ENCODE peak calls at places on chromosomes 3 and 15, in four cellular contexts. One of them, this sample, is unnamed.

GRCh38 chr3:128226794-128227399 is 73.6 kb downstream of the EEFSEC start:
- DNase-seq in WTC11: peak; percentile 78
- DNase-seq in K562: peak; percentile 78
- DNase-seq in HepG2: peak; percentile 31
- DNase-seq in this sample: peak; percentile 84

GRCh38 chr3:126004692-126005091 is 35.7 kb downstream of the ROPN1B start:
- DNase-seq in WTC11: no peak
- DNase-seq in K562: no peak
- DNase-seq in HepG2: no peak
- DNase-seq in this sample: no peak

GRCh38 chr3:106423321-106424225 is 554.8 kb upstream of the CBLB start:
- DNase-seq in WTC11: no peak
- DNase-seq in K562: no peak
- DNase-seq in HepG2: no peak
- DNase-seq in this sample: no peak

GRCh38 chr15:66483131-66483566 is 14.4 kb downstream of the SNAPC5 start:
- DNase-seq in WTC11: no peak
- DNase-seq in K562: no peak
- DNase-seq in HepG2: no peak
- DNase-seq in this sample: no peak

GRCh38 chr15:94412979-94413741 is 181.8 kb downstream of the MCTP2 start:
- DNase-seq in WTC11: no peak
- DNase-seq in K562: no peak
- DNase-seq in HepG2: peak; percentile 22
- DNase-seq in this sample: no peak

GRCh38 chr15:38868326-38869114 is 303.9 kb upstream of the RASGRP1 start:
- DNase-seq in WTC11: no peak
- DNase-seq in K562: no peak
- DNase-seq in HepG2: peak; percentile 11
- DNase-seq in this sample: no peak

GRCh38 chr3:18988619-18989229 is 159.6 kb upstream of the KCNH8 start:
- DNase-seq in WTC11: no peak
- DNase-seq in K562: no peak
- DNase-seq in HepG2: peak; percentile 12
- DNase-seq in this sample: peak; percentile 27

GRCh38 chr3:194043516-194043915 is 92.4 kb upstream of the HES1 start:
- DNase-seq in WTC11: no peak
- DNase-seq in K562: peak; percentile 44
- DNase-seq in HepG2: no peak
- DNase-seq in this sample: no peak

GRCh38 chr15:90037961-90038633 is 37.0 kb downstream of the ZNF710 start:
- DNase-seq in WTC11: no peak
- DNase-seq in K562: peak; percentile 51
- DNase-seq in HepG2: peak; percentile 52
- DNase-seq in this sample: no peak

DNA sequence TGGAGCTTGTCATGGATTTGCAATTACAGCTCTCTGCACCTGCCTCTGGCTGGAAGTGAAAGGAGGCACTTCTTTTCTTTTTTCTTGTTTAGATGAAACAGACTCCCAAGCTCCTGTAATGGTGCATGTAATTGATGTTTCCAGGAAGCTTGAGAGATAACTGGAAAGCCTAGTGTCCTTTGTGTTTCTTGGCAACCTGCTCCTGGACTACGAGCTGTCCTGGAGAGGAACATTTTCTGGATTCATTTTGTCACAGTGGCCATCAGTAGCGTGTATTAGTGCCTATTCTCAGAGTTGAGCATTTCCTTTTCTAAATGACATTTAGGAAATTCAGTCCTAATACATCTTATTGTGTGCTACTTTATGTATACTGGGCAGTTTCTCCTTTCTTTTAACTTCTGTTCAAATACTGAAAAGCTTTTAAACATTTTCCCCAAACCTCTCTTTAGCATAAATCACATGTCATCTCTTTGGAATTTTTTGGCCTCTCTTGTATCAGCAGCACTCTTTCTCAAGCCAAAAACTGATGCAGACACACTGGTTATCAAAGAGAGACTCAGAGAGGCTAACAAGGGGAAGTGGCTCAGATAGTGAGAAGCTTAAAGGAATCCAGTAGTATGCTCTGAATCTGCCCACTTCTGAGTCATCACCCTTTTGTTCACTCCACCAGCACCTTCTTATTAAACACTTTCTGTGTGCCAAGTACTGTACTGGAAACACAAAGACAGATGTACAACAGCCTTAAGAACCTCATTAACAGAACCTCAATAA is 62.6 kb upstream of the SLC2A2 start:
- DNase-seq in WTC11: no peak
- DNase-seq in K562: no peak
- DNase-seq in HepG2: peak; percentile 23
- DNase-seq in this sample: no peak
- TF ChIP-seq ELF4 in WTC11: no peak
- TF ChIP-seq ELF4 in K562: no peak
- TF ChIP-seq ELF4 in HepG2: no peak
- TF ChIP-seq ELF4 in this sample: no peak

DNA sequence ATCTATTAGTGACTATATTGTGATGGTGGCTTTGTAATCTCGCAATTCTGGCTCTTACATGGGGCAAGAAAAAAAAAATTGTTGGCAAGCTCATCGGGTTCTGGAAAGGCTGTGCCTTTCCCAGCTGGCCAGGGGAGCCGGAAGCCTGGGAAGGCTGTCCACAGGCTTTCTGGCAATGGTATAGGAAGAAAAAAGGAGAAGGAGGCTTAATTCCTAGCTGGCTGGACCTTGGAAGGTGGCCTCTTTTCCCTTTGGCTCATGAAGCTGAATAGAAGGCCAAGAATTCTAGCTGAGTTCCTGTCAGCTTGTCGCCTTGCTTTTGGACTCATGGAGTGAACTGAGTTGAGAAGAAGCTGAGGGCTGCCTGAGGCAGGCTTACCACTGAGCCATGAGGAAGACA is 243.4 kb upstream of the SEMA6D start:
- DNase-seq in WTC11: no peak
- DNase-seq in K562: no peak
- DNase-seq in HepG2: no peak
- DNase-seq in this sample: no peak
- TF ChIP-seq ELF4 in WTC11: no peak
- TF ChIP-seq ELF4 in K562: no peak
- TF ChIP-seq ELF4 in HepG2: no peak
- TF ChIP-seq ELF4 in this sample: no peak

GRCh38 chr3:73433079-73433478 is 191.7 kb downstream of the PDZRN3 start:
- DNase-seq in WTC11: no peak
- DNase-seq in K562: no peak
- DNase-seq in HepG2: no peak
- DNase-seq in this sample: no peak
- TF ChIP-seq ELF4 in WTC11: no peak
- TF ChIP-seq ELF4 in K562: no peak
- TF ChIP-seq ELF4 in HepG2: no peak
- TF ChIP-seq ELF4 in this sample: no peak

GRCh38 chr15:98649996-98650870 is 1.9 kb downstream of the IGF1R start:
- DNase-seq in WTC11: no peak
- DNase-seq in K562: no peak
- DNase-seq in HepG2: peak; percentile 48
- DNase-seq in this sample: peak; percentile 41
- TF ChIP-seq ELF4 in WTC11: no peak
- TF ChIP-seq ELF4 in K562: no peak
- TF ChIP-seq ELF4 in HepG2: no peak
- TF ChIP-seq ELF4 in this sample: no peak

DNA sequence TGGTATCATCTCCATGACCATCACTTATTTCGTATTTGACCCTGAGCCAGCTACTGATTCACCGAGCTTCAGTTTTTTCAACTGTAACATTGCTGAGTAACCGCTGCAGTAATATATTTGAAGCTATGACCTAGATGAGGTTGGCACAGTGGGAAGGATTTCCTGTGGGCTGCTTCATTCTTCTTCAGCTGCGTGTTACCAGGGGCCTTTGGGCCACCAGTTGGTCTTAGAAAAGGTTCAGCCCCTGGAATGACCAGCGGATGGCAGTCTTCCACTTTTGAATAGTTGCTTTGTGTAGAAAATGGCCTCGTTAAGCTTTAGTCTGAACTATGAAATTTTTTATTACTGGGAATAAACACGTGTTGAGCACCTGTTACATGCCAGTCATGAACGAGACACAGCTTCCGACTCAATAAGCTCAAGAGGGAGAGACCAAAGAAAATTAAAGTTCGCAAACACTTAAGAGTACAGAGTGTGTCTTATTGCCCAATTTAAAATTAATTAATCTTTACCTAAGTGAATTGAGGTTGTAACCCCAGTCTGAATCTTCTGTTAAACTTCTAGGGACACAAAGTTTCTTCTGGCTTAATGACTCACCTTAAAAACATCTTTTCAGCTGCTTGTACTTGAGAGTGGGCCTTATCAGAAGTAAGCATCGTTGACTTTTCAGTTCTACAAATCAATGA is 57.6 kb upstream of the NR2E3 start:
- DNase-seq in WTC11: peak; percentile 42
- DNase-seq in K562: no peak
- DNase-seq in HepG2: peak; percentile 44
- DNase-seq in this sample: peak; percentile 48
- TF ChIP-seq ELF4 in WTC11: no peak
- TF ChIP-seq ELF4 in K562: no peak
- TF ChIP-seq ELF4 in HepG2: no peak
- TF ChIP-seq ELF4 in this sample: no peak

GRCh38 chr15:56831467-56831866 is 87.0 kb upstream of the TCF12 start:
- DNase-seq in WTC11: no peak
- DNase-seq in K562: no peak
- DNase-seq in HepG2: no peak
- DNase-seq in this sample: no peak

GRCh38 chr15:56837281-56837680 is 81.2 kb upstream of the TCF12 start:
- DNase-seq in WTC11: no peak
- DNase-seq in K562: no peak
- DNase-seq in HepG2: no peak
- DNase-seq in this sample: no peak

GRCh38 chr15:56835598-56836275 is 82.7 kb upstream of the TCF12 start:
- DNase-seq in WTC11: no peak
- DNase-seq in K562: no peak
- DNase-seq in HepG2: no peak
- DNase-seq in this sample: no peak

GRCh38 chr15:56838085-56838484 is 80.4 kb upstream of the TCF12 start:
- DNase-seq in WTC11: no peak
- DNase-seq in K562: no peak
- DNase-seq in HepG2: no peak
- DNase-seq in this sample: no peak

DNA sequence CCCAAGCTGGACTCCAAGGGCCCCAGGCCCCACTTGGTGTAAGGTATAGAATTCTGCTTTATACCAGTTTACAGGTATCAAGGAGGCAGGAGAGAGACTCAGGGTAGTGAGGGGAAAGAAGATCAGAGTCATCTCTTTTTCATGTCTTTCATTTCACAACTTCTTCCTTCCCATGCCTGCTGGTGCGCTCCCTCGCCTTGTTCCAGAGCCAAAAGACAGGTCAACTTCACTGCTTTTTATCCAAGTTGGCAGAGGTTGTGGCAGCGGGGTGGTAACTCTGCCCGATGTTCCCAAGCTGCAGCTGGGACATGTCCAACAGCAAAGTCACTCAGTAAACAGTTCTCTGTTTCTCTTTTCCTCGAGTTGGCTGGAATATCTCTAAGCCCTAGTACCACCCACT is 86.3 kb upstream of the TCF12 start:
- DNase-seq in WTC11: no peak
- DNase-seq in K562: no peak
- DNase-seq in HepG2: no peak
- DNase-seq in this sample: no peak
- TF ChIP-seq ELF4 in WTC11: no peak
- TF ChIP-seq ELF4 in K562: no peak
- TF ChIP-seq ELF4 in HepG2: no peak
- TF ChIP-seq ELF4 in this sample: no peak

DNA sequence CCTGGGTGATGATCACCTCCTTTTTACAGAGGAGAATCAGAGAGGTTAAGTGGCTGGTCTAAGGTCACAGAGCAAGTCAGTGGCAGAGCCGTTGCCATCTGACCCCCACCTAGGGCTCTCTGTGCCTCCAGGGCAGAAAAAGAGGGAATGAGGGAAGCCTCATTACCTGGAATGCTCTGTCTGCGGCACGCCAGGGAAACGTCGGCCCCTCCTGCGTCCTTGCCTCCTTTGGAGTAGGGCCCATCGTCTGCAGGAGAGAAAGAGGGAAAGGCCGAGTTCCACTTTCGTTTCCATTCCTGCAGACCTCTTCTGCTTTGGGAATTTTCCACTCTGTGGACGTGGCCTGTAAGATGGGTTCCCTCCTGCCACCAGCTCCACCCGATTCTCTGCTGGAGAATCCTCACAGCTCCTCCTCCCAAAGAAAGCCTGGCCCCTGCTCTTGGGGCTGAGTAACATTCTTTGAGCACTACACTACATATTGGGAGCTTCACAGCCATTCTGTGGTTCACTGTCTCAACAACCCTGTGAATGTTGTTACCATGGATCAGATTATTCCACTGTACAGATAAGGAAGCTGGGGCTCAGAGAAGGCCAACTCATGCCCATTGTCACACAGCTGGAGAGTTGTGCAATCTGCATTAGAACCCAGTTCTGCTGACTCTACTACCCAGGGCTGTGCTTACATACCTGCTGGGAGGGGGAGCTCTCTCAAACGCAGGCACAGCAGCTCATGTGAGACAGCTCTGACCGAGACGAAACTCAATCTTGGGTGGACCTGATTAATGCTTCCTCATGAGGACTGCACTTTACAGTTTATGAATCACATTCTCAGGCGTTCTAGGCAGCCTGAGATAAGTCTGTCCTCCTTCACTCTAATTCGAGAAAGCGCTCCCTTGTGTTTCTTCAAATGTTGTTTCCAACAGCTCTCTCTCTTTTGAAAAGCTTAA is 14.2 kb downstream of the GRIP2 start:
- DNase-seq in WTC11: no peak
- DNase-seq in K562: no peak
- DNase-seq in HepG2: no peak
- DNase-seq in this sample: no peak
- TF ChIP-seq ELF4 in WTC11: no peak
- TF ChIP-seq ELF4 in K562: no peak
- TF ChIP-seq ELF4 in HepG2: no peak
- TF ChIP-seq ELF4 in this sample: no peak

DNA sequence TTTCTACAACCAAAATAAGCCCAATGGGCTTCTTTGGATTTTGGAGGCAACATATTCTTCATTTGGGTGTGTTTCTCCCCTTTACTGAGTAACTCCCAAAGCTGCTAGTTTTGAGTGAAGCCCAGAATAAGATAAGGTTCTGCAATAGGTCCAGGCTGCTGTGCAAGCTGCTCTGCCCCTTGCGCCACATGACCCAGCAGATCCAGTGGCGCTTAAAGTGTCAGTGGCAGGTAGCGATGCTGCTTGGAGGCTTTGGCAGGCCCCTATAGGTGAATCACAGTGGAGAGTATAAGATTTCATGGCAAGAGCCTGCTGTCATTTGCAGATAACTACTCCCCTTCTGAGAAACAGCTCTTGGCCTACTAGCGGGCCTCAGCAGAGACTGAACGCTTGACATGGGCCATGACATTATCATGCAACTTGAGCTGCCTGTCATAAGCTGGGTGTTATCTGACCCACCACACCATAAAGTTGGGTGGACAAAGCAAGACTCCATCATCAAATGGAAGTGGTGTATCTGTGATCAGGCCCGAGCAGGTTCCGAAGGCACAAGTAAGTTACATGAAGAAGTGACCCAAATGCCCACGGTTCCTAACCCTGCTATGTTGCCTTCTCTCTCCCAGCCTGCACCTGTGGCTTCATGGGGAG is 88.4 kb upstream of the OXTR start:
- DNase-seq in WTC11: no peak
- DNase-seq in K562: peak; percentile 84
- DNase-seq in HepG2: no peak
- DNase-seq in this sample: no peak
- TF ChIP-seq ELF4 in WTC11: no peak
- TF ChIP-seq ELF4 in K562: no peak
- TF ChIP-seq ELF4 in HepG2: no peak
- TF ChIP-seq ELF4 in this sample: no peak

This sample was measured in HEK293T.